ENCODE peak calls at places on chromosomes 5 and 9, in four cellular contexts. Z is K562, B is HepG2, L is GM12878. J is an unnamed sample.

GRCh38 chr9:92377904-92378303 is 26.5 kb downstream of the OGN start:
- DNase-seq in Z (no peak), B (no peak), L (no peak), J (no peak)

GRCh38 chr5:131628990-131629389 is 6.0 kb downstream of the RAPGEF6 start:
- DNase-seq in Z (no peak), B (no peak), L (no peak), J (no peak)

GRCh38 chr5:142915840-142916424 is 145.8 kb downstream of the ARHGAP26 start:
- DNase-seq in Z (peak), B (peak), L (peak), J (peak)

GRCh38 chr5:171601266-171601881 is 181.9 kb downstream of the FGF18 start:
- DNase-seq in Z (no peak), B (no peak), L (no peak), J (no peak)

GRCh38 chr5:166251786-166252185 is 2039.7 kb upstream of the WWC1 start:
- DNase-seq in Z (no peak), B (no peak), L (no peak), J (no peak)

GRCh38 chr5:65871182-65871581 is 55.2 kb upstream of the ERBIN start:
- DNase-seq in Z (no peak), B (no peak), L (no peak), J (no peak)

GRCh38 chr5:148471379-148471778 is 87.6 kb downstream of the FBXO38 start:
- DNase-seq in Z (no peak), B (no peak), L (no peak), J (no peak)

GRCh38 chr9:93960971-93961841 is 6.1 kb upstream of the BARX1 start:
- DNase-seq in Z (no peak), B (no peak), L (no peak), J (no peak)

GRCh38 chr5:5524327-5524726 is 101.8 kb downstream of the ICE1 start:
- DNase-seq in Z (no peak), B (no peak), L (no peak), J (no peak)

GRCh38 chr5:137491121-137491520 is 8.0 kb downstream of the SPOCK1 start:
- DNase-seq in Z (no peak), B (no peak), L (no peak), J (no peak)

GRCh38 chr5:154653418-154653763 is 101.8 kb upstream of the LARP1 start:
- DNase-seq in Z (no peak), B (peak), L (no peak), J (no peak)

GRCh38 chr9:135581636-135582426 is 20.3 kb downstream of the PAEP start:
- DNase-seq in Z (no peak), B (no peak), L (no peak), J (no peak)

GRCh38 chr5:102959055-102959454 is 160.9 kb downstream of the GIN1 start:
- DNase-seq in Z (no peak), B (no peak), L (no peak), J (no peak)

GRCh38 chr5:112583166-112583565 is 154.5 kb upstream of the APC start:
- DNase-seq in Z (no peak), B (no peak), L (no peak), J (no peak)

GRCh38 chr5:179763215-179763945 is 30.4 kb upstream of the LTC4S start:
- DNase-seq in Z (peak), B (peak), L (no peak), J (peak)

GRCh38 chr5:42500003-42500599 is 76.9 kb downstream of the GHR start:
- DNase-seq in Z (no peak), B (no peak), L (no peak), J (no peak)

GRCh38 chr5:137078171-137078665 is 420.9 kb downstream of the SPOCK1 start:
- DNase-seq in Z (no peak), B (no peak), L (no peak), J (no peak)

GRCh38 chr9:35287986-35288515 is 126.2 kb downstream of the UNC13B start:
- DNase-seq in Z (no peak), B (no peak), L (no peak), J (no peak)

GRCh38 chr5:71533614-71534013 is 53.5 kb upstream of the MCCC2 start:
- DNase-seq in Z (no peak), B (no peak), L (peak), J (no peak)

GRCh38 chr9:76637426-76637825 is 126.8 kb upstream of the PCA3 start:
- DNase-seq in Z (no peak), B (no peak), L (no peak), J (no peak)

GRCh38 chr5:124642148-124642547 is 104.3 kb downstream of the ZNF608 start:
- DNase-seq in Z (no peak), B (no peak), L (no peak), J (no peak)

GRCh38 chr5:40736103-40736875 is 19.5 kb downstream of the TTC33 start:
- DNase-seq in Z (peak), B (peak), L (peak), J (peak)

GRCh38 chr5:126422994-126423788 is at the start of gene GRAMD2B:
- DNase-seq in Z (peak), B (peak), L (peak), J (no peak)

DNA sequence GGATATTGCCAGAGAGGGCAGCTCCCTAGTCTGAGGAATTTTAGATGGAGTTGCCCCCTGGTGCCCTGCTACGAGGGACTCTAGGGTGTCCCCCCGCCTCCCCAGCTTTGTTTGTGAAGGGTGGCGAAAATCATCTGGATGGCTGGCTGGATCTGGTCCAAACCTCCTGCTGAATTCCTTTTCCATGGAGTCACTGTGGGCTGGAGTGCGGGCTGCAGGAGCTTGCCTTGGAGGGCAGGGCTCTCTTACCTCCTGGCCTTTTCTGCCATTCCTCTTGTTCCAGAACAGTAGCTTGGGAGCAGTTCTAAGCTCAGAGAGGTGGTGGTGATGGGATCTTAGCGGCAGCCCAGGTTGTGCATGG is 2.1 kb downstream of the SYNPO start:
- DNase-seq in Z (no peak), B (peak), L (no peak), J (no peak)
- TF ChIP-seq TARDBP in Z (no peak), B (no peak), L (no peak), J (no peak)

GRCh38 chr5:151267481-151268275 is 14.7 kb downstream of the GM2A start:
- DNase-seq in Z (no peak), B (no peak), L (no peak), J (no peak)

GRCh38 chr5:151275803-151276202 is 22.8 kb downstream of the GM2A start:
- DNase-seq in Z (no peak), B (no peak), L (no peak), J (no peak)

GRCh38 chr5:151274666-151275065 is 21.7 kb downstream of the GM2A start:
- DNase-seq in Z (no peak), B (no peak), L (no peak), J (no peak)

DNA sequence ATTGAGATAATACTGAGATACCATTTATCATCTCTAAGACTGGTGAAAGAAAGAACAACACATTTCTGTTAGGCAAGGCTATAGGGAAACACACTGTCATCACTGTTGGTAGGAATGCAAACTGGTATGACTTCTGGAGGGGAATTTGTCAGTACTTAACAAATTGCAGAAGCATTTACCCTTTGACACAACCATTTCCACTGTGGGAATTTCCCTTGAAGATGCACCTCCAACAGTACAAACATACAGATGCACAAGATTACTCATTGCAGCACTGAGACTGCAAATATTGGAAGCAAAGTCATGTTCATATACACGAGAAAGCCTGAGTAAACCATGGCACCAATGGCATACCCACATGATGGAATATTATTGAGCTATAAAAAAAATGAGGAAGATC is 17.6 kb downstream of the GM2A start:
- DNase-seq in Z (no peak), B (no peak), L (peak), J (no peak)
- TF ChIP-seq FOXM1 in Z (no peak), B (no peak), L (peak), J (no peak)

DNA sequence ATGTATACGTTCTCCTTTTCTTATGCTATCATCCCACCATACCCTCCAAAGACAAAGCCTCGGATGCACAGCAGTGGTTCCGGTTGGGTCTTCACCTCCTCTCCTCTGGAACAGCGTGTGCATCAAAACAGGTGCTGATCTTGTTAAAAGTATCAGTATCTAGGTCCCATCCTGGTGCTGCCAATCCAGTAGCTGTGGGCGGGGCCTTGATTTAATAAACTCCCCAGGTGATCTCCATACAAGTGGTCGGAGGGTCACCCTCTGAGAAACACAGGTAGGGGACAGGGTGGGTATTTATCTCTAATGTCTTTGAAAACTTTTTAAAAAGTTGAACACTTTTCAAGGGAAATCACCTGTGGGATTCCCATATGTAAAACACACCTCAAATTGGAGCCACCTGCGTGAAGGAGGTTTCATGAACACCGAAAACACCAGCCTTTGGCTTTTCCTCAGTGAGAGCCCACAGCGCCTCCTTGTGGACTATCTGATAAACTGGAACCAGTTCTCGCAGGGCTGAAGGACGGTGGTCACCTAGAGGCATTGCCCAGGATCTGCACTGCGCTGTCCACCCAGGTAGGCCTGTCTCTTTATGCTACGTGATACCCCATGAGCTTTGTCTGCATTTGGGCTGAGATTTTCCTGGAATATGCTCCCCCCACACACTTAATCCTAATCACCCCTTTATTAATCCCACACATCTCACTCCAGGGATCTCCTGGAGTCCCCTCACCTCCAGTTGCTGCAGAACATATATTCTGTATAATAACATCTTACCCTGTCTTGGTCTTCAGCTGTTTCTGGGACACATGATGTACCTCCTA is 80.5 kb upstream of the EPB41L4B start:
- DNase-seq in Z (peak), B (peak), L (no peak), J (peak)
- TF ChIP-seq TARDBP in Z (no peak), B (no peak), L (no peak), J (no peak)

GRCh38 chr5:119435436-119436132 is 16.7 kb upstream of the HSD17B4 start:
- DNase-seq in Z (peak), B (peak), L (peak), J (peak)
- TF ChIP-seq FOXM1 in Z (no peak), B (no peak), L (no peak), J (no peak)

GRCh38 chr5:169429044-169429443 is 128.1 kb upstream of the SLIT3 start:
- DNase-seq in Z (no peak), B (no peak), L (no peak), J (no peak)
- TF ChIP-seq TARDBP in Z (no peak), B (no peak), L (no peak), J (no peak)

GRCh38 chr9:112020680-112021596 is 124.3 kb downstream of the UGCG start:
- DNase-seq in Z (no peak), B (peak), L (peak), J (no peak)
- TF ChIP-seq FOXM1 in Z (no peak), B (no peak), L (peak), J (no peak)

DNA sequence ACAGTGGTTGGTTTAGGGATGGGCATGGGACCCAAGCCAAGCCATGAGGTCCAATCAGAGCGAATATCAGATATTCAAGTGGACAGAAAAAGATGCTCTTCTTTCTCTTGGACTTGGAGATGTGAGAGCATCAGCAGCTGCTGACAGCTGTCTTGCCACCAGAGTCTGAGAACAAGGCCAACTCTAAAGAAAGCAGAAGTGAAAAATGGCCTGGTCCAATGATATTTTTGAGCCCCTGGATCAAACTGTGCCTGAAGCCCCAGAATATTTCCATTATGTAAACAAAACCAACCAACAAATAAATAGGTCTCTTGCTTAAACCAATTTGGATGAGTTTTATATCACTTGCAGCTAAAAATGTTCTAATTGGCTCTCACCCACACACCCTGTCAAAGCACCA is 30.7 kb upstream of the JADE2 start:
- DNase-seq in Z (no peak), B (no peak), L (no peak), J (no peak)
- TF ChIP-seq TARDBP in Z (no peak), B (no peak), L (no peak), J (no peak)

DNA sequence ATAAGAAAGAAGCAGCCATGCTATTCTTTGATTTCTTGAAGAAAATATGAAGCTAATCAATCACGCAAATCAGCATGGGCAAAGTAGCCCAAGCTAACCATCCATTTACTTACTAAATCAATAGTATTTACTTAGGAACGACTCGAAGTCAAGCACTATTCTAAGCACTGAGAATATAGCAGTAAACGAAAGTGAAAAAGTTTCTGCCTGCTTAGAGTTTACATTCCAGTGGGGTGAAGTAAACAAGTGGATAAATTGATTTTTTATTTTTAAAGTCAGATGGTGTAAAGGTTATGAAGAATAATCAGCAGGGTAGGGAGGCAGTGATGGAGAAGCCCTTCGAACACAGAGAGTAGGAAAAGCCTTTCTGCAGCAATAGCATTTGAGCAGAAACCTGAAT is 5.5 kb downstream of the TSTD2 start:
- DNase-seq in Z (no peak), B (no peak), L (no peak), J (no peak)
- TF ChIP-seq FOXM1 in Z (no peak), B (no peak), L (no peak), J (no peak)

GRCh38 chr5:140672455-140673186 is 755 bp downstream of the DND1 start:
- DNase-seq in Z (no peak), B (no peak), L (no peak), J (no peak)
- TF ChIP-seq TARDBP in Z (no peak), B (no peak), L (no peak), J (no peak)

J was measured in HEK293T.